ENCODE peak calls at places on chromosomes 6 and 20, in seven cellular contexts. One of them, this sample, is unnamed.

GRCh38 chr6:43217351-43217750 is 11.9 kb downstream of the DNPH1 start:
- DNase-seq in heart right ventricle: no peak
- DNase-seq in NCI-H1105: peak
- DNase-seq in GM18507: no peak
- DNase-seq in posterior vena cava: no peak
- DNase-seq in nephron progenitor cell: no peak
- DNase-seq in ovary: no peak
- DNase-seq in this sample: no peak

GRCh38 chr6:30480536-30481156 is 8.7 kb upstream of the HLA-E start:
- DNase-seq in posterior vena cava: no peak
- DNase-seq in NCI-H1105: no peak
- DNase-seq in heart right ventricle: no peak
- DNase-seq in ovary: no peak
- DNase-seq in GM18507: no peak
- DNase-seq in nephron progenitor cell: no peak
- DNase-seq in this sample: no peak

GRCh38 chr20:51749674-51750036 is 18.5 kb downstream of the ATP9A start:
- DNase-seq in posterior vena cava: no peak
- DNase-seq in GM18507: no peak
- DNase-seq in NCI-H1105: no peak
- DNase-seq in ovary: no peak
- DNase-seq in heart right ventricle: no peak
- DNase-seq in nephron progenitor cell: no peak
- DNase-seq in this sample: no peak

GRCh38 chr6:154229796-154230195 is 126.8 kb downstream of the IPCEF1 start:
- DNase-seq in posterior vena cava: no peak
- DNase-seq in heart right ventricle: no peak
- DNase-seq in nephron progenitor cell: no peak
- DNase-seq in GM18507: no peak
- DNase-seq in ovary: no peak
- DNase-seq in NCI-H1105: no peak
- DNase-seq in this sample: no peak

GRCh38 chr6:139337830-139338229 is 36.6 kb downstream of the CITED2 start:
- DNase-seq in nephron progenitor cell: no peak
- DNase-seq in NCI-H1105: no peak
- DNase-seq in posterior vena cava: no peak
- DNase-seq in GM18507: no peak
- DNase-seq in ovary: no peak
- DNase-seq in heart right ventricle: no peak
- DNase-seq in this sample: no peak

GRCh38 chr6:6224933-6225486 is 95.5 kb downstream of the F13A1 start:
- DNase-seq in ovary: no peak
- DNase-seq in NCI-H1105: no peak
- DNase-seq in GM18507: no peak
- DNase-seq in nephron progenitor cell: no peak
- DNase-seq in heart right ventricle: no peak
- DNase-seq in posterior vena cava: no peak
- DNase-seq in this sample: no peak

GRCh38 chr6:15661815-15662245 is 998 bp downstream of the DTNBP1 start:
- DNase-seq in posterior vena cava: no peak
- DNase-seq in nephron progenitor cell: no peak
- DNase-seq in NCI-H1105: peak
- DNase-seq in heart right ventricle: no peak
- DNase-seq in ovary: no peak
- DNase-seq in GM18507: no peak
- DNase-seq in this sample: no peak

GRCh38 chr6:7939864-7940228 is 29.3 kb upstream of the TXNDC5 start:
- DNase-seq in GM18507: no peak
- DNase-seq in nephron progenitor cell: no peak
- DNase-seq in NCI-H1105: no peak
- DNase-seq in ovary: no peak
- DNase-seq in posterior vena cava: no peak
- DNase-seq in heart right ventricle: no peak
- DNase-seq in this sample: no peak

GRCh38 chr6:42423244-42423643 is 28.5 kb downstream of the TRERF1 start:
- DNase-seq in heart right ventricle: no peak
- DNase-seq in GM18507: peak
- DNase-seq in posterior vena cava: no peak
- DNase-seq in nephron progenitor cell: no peak
- DNase-seq in ovary: no peak
- DNase-seq in NCI-H1105: no peak
- DNase-seq in this sample: no peak

GRCh38 chr20:50704971-50705370 is 13.6 kb upstream of the RIPOR3 start:
- DNase-seq in heart right ventricle: no peak
- DNase-seq in GM18507: no peak
- DNase-seq in posterior vena cava: no peak
- DNase-seq in nephron progenitor cell: no peak
- DNase-seq in NCI-H1105: no peak
- DNase-seq in ovary: no peak
- DNase-seq in this sample: no peak

GRCh38 chr6:52815167-52816092 is 11.8 kb upstream of the GSTA1 start:
- DNase-seq in GM18507: peak
- DNase-seq in ovary: peak
- DNase-seq in NCI-H1105: peak
- DNase-seq in nephron progenitor cell: peak
- DNase-seq in posterior vena cava: no peak
- DNase-seq in heart right ventricle: no peak
- DNase-seq in this sample: peak

GRCh38 chr20:55538261-55538908 is 466.9 kb downstream of the CBLN4 start:
- DNase-seq in ovary: no peak
- DNase-seq in heart right ventricle: no peak
- DNase-seq in NCI-H1105: no peak
- DNase-seq in posterior vena cava: no peak
- DNase-seq in GM18507: no peak
- DNase-seq in nephron progenitor cell: no peak
- DNase-seq in this sample: no peak

GRCh38 chr6:122722746-122723145 is 56.8 kb upstream of the FABP7 start:
- DNase-seq in nephron progenitor cell: no peak
- DNase-seq in GM18507: no peak
- DNase-seq in posterior vena cava: no peak
- DNase-seq in ovary: no peak
- DNase-seq in heart right ventricle: no peak
- DNase-seq in NCI-H1105: no peak
- DNase-seq in this sample: no peak

GRCh38 chr6:106870824-106871300 is 103.7 kb downstream of the CD24 start:
- DNase-seq in nephron progenitor cell: no peak
- DNase-seq in GM18507: no peak
- DNase-seq in posterior vena cava: no peak
- DNase-seq in NCI-H1105: no peak
- DNase-seq in heart right ventricle: no peak
- DNase-seq in ovary: no peak
- DNase-seq in this sample: no peak

This sample was measured in D341Med.